ENCODE peak calls at places on chromosome 10, in four cellular contexts. K, A, M and J are unnamed samples.

GRCh38 chr10:102375250-102375649 is 20.3 kb upstream of the NFKB2 start:
- DNase-seq in K (no peak), A (no peak), M (no peak), J (no peak)

GRCh38 chr10:71513454-71513853 is 116.7 kb downstream of the CDH23 start:
- DNase-seq in K (no peak), A (no peak), M (no peak), J (no peak)

GRCh38 chr10:14556285-14556956 is 218.3 kb downstream of the FAM107B start:
- DNase-seq in K (no peak), A (peak; percentile 82), M (peak; percentile 56), J (no peak)

GRCh38 chr10:32318476-32318896 is 28.5 kb downstream of the EPC1 start:
- DNase-seq in K (no peak), A (no peak), M (no peak), J (no peak)

GRCh38 chr10:6522230-6522629 is 57.8 kb downstream of the PRKCQ start:
- DNase-seq in K (no peak), A (no peak), M (no peak), J (no peak)

GRCh38 chr10:99678921-99679320 is 19.6 kb downstream of the ENTPD7 start:
- DNase-seq in K (no peak), A (no peak), M (no peak), J (no peak)

GRCh38 chr10:51964630-51965029 is 265.2 kb upstream of the CSTF2T start:
- DNase-seq in K (no peak), A (no peak), M (no peak), J (no peak)

GRCh38 chr10:99372546-99373271 is 43.6 kb downstream of the CNNM1 start:
- DNase-seq in K (no peak), A (no peak), M (no peak), J (no peak)

GRCh38 chr10:98417973-98418372 is 3.0 kb upstream of the PYROXD2 start:
- DNase-seq in K (no peak), A (no peak), M (no peak), J (no peak)

GRCh38 chr10:124515244-124515970 is 53.8 kb downstream of the LHPP start:
- DNase-seq in K (no peak), A (no peak), M (no peak), J (no peak)

GRCh38 chr10:26931223-26931622 is 70.5 kb upstream of the ABI1 start:
- DNase-seq in K (no peak), A (peak; percentile 75), M (peak; percentile 66), J (peak; percentile 47)

GRCh38 chr10:100009283-100009792 is 409 bp downstream of the DNMBP start:
- DNase-seq in K (no peak), A (peak; percentile 82), M (peak; percentile 70), J (no peak)

GRCh38 chr10:74669210-74669609 is 157.2 kb upstream of the KAT6B start:
- DNase-seq in K (no peak), A (no peak), M (no peak), J (no peak)

GRCh38 chr10:121041499-121041898 is 190.3 kb downstream of the WDR11 start:
- DNase-seq in K (no peak), A (no peak), M (no peak), J (no peak)

GRCh38 chr10:3468919-3469638 is 296.5 kb upstream of the PITRM1 start:
- DNase-seq in K (peak; percentile 44), A (no peak), M (peak; percentile 23), J (no peak)

GRCh38 chr10:102555781-102556328 is 52.1 kb downstream of the SUFU start:
- DNase-seq in K (no peak), A (peak; percentile 10), M (no peak), J (no peak)

GRCh38 chr10:34884272-34884952 is 69.3 kb upstream of the PARD3 start:
- DNase-seq in K (no peak), A (no peak), M (no peak), J (no peak)

GRCh38 chr10:101136007-101136707 is 5.1 kb downstream of the TLX1 start:
- DNase-seq in K (peak; percentile 19), A (no peak), M (no peak), J (no peak)

GRCh38 chr10:113842171-113842570 is 11.7 kb downstream of the DCLRE1A start:
- DNase-seq in K (no peak), A (no peak), M (no peak), J (no peak)

GRCh38 chr10:126080879-126081331 is 184.5 kb downstream of the FANK1 start:
- DNase-seq in K (no peak), A (no peak), M (no peak), J (no peak)

GRCh38 chr10:113348694-113349093 is 204.2 kb upstream of the HABP2 start:
- DNase-seq in K (no peak), A (no peak), M (no peak), J (no peak)

GRCh38 chr10:113665806-113666354 is 2.0 kb upstream of the NRAP start:
- DNase-seq in K (no peak), A (no peak), M (no peak), J (no peak)

GRCh38 chr10:129096340-129096984 is 370.6 kb upstream of the MGMT start:
- DNase-seq in K (no peak), A (no peak), M (no peak), J (no peak)

GRCh38 chr10:51643734-51644133 is 55.7 kb downstream of the CSTF2T start:
- DNase-seq in K (no peak), A (no peak), M (no peak), J (no peak)

GRCh38 chr10:17138450-17139062 is 8.9 kb upstream of the CUBN start:
- DNase-seq in K (no peak), A (no peak), M (no peak), J (no peak)

GRCh38 chr10:114697061-114697598 is 39.1 kb upstream of the ABLIM1 start:
- DNase-seq in K (no peak), A (no peak), M (no peak), J (no peak)

GRCh38 chr10:29356931-29357330 is 68.1 kb downstream of the LYZL1 start:
- DNase-seq in K (no peak), A (no peak), M (no peak), J (no peak)

GRCh38 chr10:98444314-98445006 is 2.3 kb downstream of the HPS1 start:
- DNase-seq in K (no peak), A (no peak), M (no peak), J (no peak)

GRCh38 chr10:28075424-28075823 is 76.5 kb upstream of the ODAD2 start:
- DNase-seq in K (no peak), A (no peak), M (no peak), J (no peak)

GRCh38 chr10:76150139-76150885 is 718.9 kb downstream of the LRMDA start:
- DNase-seq in K (no peak), A (no peak), M (no peak), J (no peak)

GRCh38 chr10:113471241-113471996 is 81.4 kb upstream of the HABP2 start:
- DNase-seq in K (no peak), A (no peak), M (no peak), J (no peak)

GRCh38 chr10:11824825-11825224 is 1.7 kb downstream of the PROSER2 start:
- DNase-seq in K (no peak), A (peak; percentile 29), M (no peak), J (no peak)

GRCh38 chr10:11823122-11823988 is at the start of gene PROSER2:
- DNase-seq in K (peak; percentile 27), A (peak; percentile 52), M (peak; percentile 65), J (peak; percentile 66)

GRCh38 chr10:11825796-11826414 is 2.7 kb downstream of the PROSER2 start:
- DNase-seq in K (no peak), A (no peak), M (no peak), J (no peak)

GRCh38 chr10:11823989-11824346 is 812 bp downstream of the PROSER2 start:
- DNase-seq in K (no peak), A (no peak), M (no peak), J (no peak)

GRCh38 chr10:11824376-11824775 is 1.2 kb downstream of the PROSER2 start:
- DNase-seq in K (no peak), A (no peak), M (no peak), J (no peak)
- TF ChIP-seq POLR2A in K (no peak), A (no peak), M (no peak), J (no peak)

GRCh38 chr10:119892188-119893065 is at the start of gene SEC23IP:
- DNase-seq in K (peak; percentile 98), A (peak; percentile 97), M (peak; percentile 96), J (peak; percentile 75)
- TF ChIP-seq POLR2A in K (peak; percentile 98), A (no peak), M (peak; percentile 85), J (peak; percentile 85)

DNA sequence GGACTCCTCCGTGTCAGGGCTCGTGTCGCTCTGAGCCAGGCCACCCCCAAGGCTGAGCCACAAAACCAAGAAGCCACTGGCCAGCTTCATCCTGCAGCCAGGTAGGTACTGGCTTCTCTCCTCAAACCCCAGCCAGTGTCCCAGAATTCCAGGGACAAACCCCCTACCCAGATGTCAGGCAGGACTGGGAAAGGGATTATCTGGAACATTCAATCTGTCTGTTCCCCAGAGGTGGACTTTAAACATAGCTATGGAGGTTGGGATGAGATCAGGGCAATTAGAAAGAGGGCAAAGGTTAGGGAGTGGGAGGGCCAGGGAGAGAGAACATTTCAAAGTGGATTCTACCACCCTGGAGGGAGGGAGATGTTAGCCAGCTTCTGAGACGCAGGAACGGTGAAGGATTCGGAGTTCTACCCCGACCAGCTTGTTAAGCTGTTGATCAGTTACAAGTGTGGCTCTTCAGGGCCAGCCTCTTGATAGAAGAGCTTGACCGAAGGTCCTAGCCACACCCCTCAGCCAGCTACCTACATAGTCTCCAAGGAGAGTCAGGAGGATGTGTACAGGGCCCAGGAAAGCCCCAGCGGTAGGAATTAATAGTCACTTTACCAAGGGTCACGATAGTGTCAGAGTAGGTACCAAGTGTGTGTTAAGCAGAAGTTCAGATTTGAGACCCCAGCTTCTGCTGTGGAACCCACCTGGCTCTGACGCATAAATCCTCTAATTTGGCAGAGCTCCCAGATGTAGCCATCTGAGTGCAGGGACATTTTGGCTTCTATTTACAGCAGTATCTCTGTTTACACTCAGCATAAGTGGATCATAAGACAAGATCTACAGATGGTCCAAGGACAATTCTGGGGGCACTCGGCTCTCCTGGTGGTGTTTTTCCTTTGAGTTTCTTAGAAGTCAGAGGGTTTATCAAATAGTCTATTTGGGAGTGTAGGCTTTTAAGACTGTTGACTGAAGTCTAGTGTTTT is at the start of gene PLA2G12B:
- DNase-seq in K (no peak), A (peak; percentile 84), M (peak; percentile 58), J (no peak)
- TF ChIP-seq POLR2A in K (no peak), A (peak; percentile 83), M (peak; percentile 21), J (no peak)

DNA sequence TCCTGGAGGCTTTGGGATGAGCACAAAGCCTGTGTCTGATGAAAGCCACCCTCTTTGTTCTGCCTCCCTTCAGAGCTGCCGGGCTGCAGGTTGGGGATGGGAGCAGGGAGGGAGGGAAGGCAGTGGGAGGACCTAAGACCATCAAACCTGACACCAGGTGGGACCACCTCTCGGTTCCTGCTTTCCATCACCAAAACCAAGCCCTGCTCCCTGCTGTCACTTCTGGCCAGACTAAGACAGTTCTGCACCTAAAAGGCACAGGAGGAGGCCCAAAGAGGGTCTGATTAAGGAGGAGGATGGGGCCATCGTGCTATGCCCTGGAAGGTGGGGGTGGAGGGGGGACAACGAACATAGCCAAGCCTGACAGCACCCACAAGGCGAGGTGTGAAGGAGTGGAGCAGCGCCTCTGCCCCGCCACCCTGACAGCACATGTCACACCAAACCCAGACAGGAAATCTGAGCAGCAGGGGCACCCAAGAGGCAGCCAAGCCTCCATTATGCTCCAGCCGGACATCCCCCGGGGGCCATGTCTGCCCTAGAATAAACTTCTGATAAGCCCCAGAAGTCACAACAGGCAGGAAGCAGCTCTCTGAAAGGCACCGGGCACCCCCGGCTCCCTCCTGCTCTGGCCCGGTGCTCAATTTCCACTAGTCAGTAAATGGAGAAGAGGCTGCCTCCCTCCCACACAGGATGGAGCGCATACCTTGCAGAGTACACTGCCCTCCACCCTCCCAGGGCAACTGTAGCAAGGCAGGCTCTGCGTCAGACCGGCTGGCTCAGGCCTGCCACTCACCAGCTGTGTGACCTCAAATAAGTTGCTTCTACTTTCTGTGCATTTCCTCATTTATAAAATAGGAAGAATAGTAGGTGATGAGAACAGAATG is 48.9 kb downstream of the DLG5 start:
- DNase-seq in K (no peak), A (peak; percentile 61), M (peak; percentile 34), J (peak; percentile 32)
- TF ChIP-seq POLR2A in K (no peak), A (no peak), M (no peak), J (no peak)

GRCh38 chr10:92689663-92690210 is at the start of gene HHEX:
- DNase-seq in K (peak; percentile 37), A (peak; percentile 84), M (peak; percentile 63), J (peak; percentile 57)
- TF ChIP-seq POLR2A in K (peak; percentile 68), A (no peak), M (no peak), J (no peak)